ENCODE peak calls at places on chromosomes 7 and 10, in four cellular contexts. One of them, this sample, is unnamed.

GRCh38 chr7:100680589-100681271 is 7.2 kb downstream of the GNB2 start:
- DNase-seq in GM12878: no peak
- DNase-seq in HL-60: no peak
- DNase-seq in K562: no peak
- DNase-seq in this sample: peak; percentile 19

GRCh38 chr10:89425000-89425399 is 10.6 kb downstream of the IFIT5 start:
- DNase-seq in GM12878: no peak
- DNase-seq in HL-60: no peak
- DNase-seq in K562: no peak
- DNase-seq in this sample: no peak

GRCh38 chr7:5549096-5549896 is 125.7 kb upstream of the TNRC18 start:
- DNase-seq in GM12878: no peak
- DNase-seq in HL-60: no peak
- DNase-seq in K562: peak; percentile 79
- DNase-seq in this sample: no peak

GRCh38 chr10:71396714-71397339 is at the start of gene CDH23:
- DNase-seq in GM12878: no peak
- DNase-seq in HL-60: no peak
- DNase-seq in K562: peak; percentile 48
- DNase-seq in this sample: peak; percentile 46

GRCh38 chr10:59580257-59580863 is 129.3 kb downstream of the SLC16A9 start:
- DNase-seq in GM12878: no peak
- DNase-seq in HL-60: no peak
- DNase-seq in K562: no peak
- DNase-seq in this sample: no peak

GRCh38 chr7:98194186-98194585 is 17.1 kb upstream of the BHLHA15 start:
- DNase-seq in GM12878: no peak
- DNase-seq in HL-60: no peak
- DNase-seq in K562: no peak
- DNase-seq in this sample: no peak

GRCh38 chr10:120735773-120736371 is 115.3 kb upstream of the WDR11 start:
- DNase-seq in GM12878: peak; percentile 7
- DNase-seq in HL-60: no peak
- DNase-seq in K562: peak; percentile 3
- DNase-seq in this sample: peak; percentile 7

GRCh38 chr10:101367569-101368453 is 13.8 kb downstream of the BTRC start:
- DNase-seq in GM12878: no peak
- DNase-seq in HL-60: no peak
- DNase-seq in K562: peak; percentile 28
- DNase-seq in this sample: no peak

GRCh38 chr10:86372119-86372784 is 5.7 kb upstream of the GRID1 start:
- DNase-seq in GM12878: no peak
- DNase-seq in HL-60: no peak
- DNase-seq in K562: no peak
- DNase-seq in this sample: no peak

GRCh38 chr10:52997007-52997406 is 224.4 kb upstream of the MBL2 start:
- DNase-seq in GM12878: no peak
- DNase-seq in HL-60: no peak
- DNase-seq in K562: no peak
- DNase-seq in this sample: no peak

GRCh38 chr10:122688293-122688989 is 11.2 kb downstream of the C10orf120 start:
- DNase-seq in GM12878: no peak
- DNase-seq in HL-60: no peak
- DNase-seq in K562: no peak
- DNase-seq in this sample: no peak

GRCh38 chr7:23471090-23471859 is 984 bp upstream of the IGF2BP3 start:
- DNase-seq in GM12878: no peak
- DNase-seq in HL-60: peak; percentile 81
- DNase-seq in K562: peak; percentile 87
- DNase-seq in this sample: peak; percentile 60

GRCh38 chr7:127252736-127253288 is at the start of gene GRM8:
- DNase-seq in GM12878: no peak
- DNase-seq in HL-60: no peak
- DNase-seq in K562: peak; percentile 66
- DNase-seq in this sample: peak; percentile 21

GRCh38 chr10:61752111-61753011 is 89.6 kb downstream of the CABCOCO1 start:
- DNase-seq in GM12878: no peak
- DNase-seq in HL-60: no peak
- DNase-seq in K562: no peak
- DNase-seq in this sample: no peak

GRCh38 chr10:78247821-78248220 is 214.2 kb downstream of the RPS24 start:
- DNase-seq in GM12878: no peak
- DNase-seq in HL-60: no peak
- DNase-seq in K562: no peak
- DNase-seq in this sample: no peak

GRCh38 chr10:113788604-113789083 is 37.2 kb downstream of the PLEKHS1 start:
- DNase-seq in GM12878: peak; percentile 62
- DNase-seq in HL-60: peak; percentile 15
- DNase-seq in K562: peak; percentile 9
- DNase-seq in this sample: no peak

GRCh38 chr7:926061-927030 is 28.1 kb downstream of the ADAP1 start:
- DNase-seq in GM12878: no peak
- DNase-seq in HL-60: no peak
- DNase-seq in K562: no peak
- DNase-seq in this sample: no peak

DNA sequence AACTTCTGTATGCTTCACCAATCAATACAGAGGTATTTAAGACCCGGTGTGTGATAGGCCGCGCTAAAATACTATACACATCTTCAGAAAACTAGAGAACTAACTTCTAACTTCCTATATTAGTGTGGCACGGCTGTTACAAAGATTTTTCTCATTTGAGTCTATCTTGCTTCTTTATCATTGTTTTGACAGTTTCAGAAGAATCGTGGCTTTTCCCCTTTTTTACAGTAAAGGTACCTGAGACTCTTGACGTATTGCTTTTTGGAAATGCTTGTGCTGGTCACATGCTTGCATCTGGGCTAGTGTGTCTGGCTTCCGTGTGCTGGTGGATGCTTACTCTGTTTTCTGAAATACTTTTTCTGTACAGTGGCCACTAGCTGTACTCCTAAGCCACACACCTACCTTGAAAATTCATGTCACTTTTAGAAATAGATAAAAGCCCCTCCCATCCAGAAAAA is 12.7 kb downstream of the IKZF1 start:
- DNase-seq in GM12878: no peak
- DNase-seq in HL-60: no peak
- DNase-seq in K562: no peak
- DNase-seq in this sample: peak; percentile 26
- TF ChIP-seq SPI1 in GM12878: no peak
- TF ChIP-seq SPI1 in HL-60: no peak
- TF ChIP-seq SPI1 in K562: no peak
- TF ChIP-seq SPI1 in this sample: no peak

GRCh38 chr10:125106586-125106985 is 53.8 kb downstream of the CTBP2 start:
- DNase-seq in GM12878: no peak
- DNase-seq in HL-60: no peak
- DNase-seq in K562: no peak
- DNase-seq in this sample: no peak

GRCh38 chr10:125105155-125105554 is 55.2 kb downstream of the CTBP2 start:
- DNase-seq in GM12878: no peak
- DNase-seq in HL-60: no peak
- DNase-seq in K562: no peak
- DNase-seq in this sample: no peak

GRCh38 chr10:125104559-125104958 is 55.8 kb downstream of the CTBP2 start:
- DNase-seq in GM12878: no peak
- DNase-seq in HL-60: peak; percentile 18
- DNase-seq in K562: no peak
- DNase-seq in this sample: no peak

GRCh38 chr10:125107166-125107949 is 53.0 kb downstream of the CTBP2 start:
- DNase-seq in GM12878: no peak
- DNase-seq in HL-60: no peak
- DNase-seq in K562: no peak
- DNase-seq in this sample: no peak

DNA sequence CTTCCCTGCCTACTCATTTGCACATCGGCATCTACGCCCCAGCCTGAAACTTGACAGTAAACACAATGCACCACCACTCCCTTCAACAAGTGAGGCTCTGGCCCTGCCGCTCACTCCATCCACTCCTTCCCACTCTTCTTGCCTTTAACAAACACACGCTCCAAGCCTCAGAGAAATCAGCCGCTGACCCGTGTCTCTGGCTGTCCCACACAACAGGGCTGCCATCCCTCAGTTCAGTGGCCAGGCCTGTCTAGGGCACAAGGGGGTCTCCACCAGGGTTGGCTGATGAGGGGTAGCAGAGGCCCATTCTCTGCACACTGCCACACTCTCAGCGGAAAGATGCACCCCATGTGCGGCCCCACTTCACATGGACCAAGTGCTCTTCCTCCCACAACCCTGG is 54.5 kb downstream of the CTBP2 start:
- DNase-seq in GM12878: no peak
- DNase-seq in HL-60: no peak
- DNase-seq in K562: no peak
- DNase-seq in this sample: no peak
- TF ChIP-seq SPI1 in GM12878: no peak
- TF ChIP-seq SPI1 in HL-60: no peak
- TF ChIP-seq SPI1 in K562: no peak
- TF ChIP-seq SPI1 in this sample: no peak

GRCh38 chr10:8310930-8311329 is 256.4 kb downstream of the GATA3 start:
- DNase-seq in GM12878: no peak
- DNase-seq in HL-60: no peak
- DNase-seq in K562: no peak
- DNase-seq in this sample: no peak

GRCh38 chr10:8311526-8312070 is 257.1 kb downstream of the GATA3 start:
- DNase-seq in GM12878: no peak
- DNase-seq in HL-60: no peak
- DNase-seq in K562: no peak
- DNase-seq in this sample: no peak

GRCh38 chr10:8314486-8314885 is 260.0 kb downstream of the GATA3 start:
- DNase-seq in GM12878: no peak
- DNase-seq in HL-60: no peak
- DNase-seq in K562: peak; percentile 10
- DNase-seq in this sample: no peak

GRCh38 chr10:8312079-8312478 is 257.6 kb downstream of the GATA3 start:
- DNase-seq in GM12878: no peak
- DNase-seq in HL-60: no peak
- DNase-seq in K562: no peak
- DNase-seq in this sample: no peak

DNA sequence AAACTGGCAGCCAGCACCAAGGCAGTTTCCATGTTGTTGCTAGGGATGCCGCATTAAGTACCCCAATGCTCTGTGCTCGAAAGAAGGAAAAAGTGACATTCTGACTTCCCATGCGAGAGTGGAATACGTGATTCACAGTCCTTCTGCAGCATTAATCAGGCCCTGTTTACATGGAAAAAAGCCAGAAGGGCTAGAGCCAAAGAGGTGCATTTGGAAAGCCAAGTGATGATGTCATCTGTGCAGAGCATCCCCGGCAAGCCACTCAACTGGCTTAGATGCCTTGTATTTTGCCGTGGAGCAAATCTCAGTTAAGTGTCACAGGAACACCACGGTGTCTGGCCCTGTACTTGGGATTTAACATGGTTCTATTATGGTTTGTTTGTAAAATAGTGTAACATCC is 258.4 kb downstream of the GATA3 start:
- DNase-seq in GM12878: no peak
- DNase-seq in HL-60: no peak
- DNase-seq in K562: no peak
- DNase-seq in this sample: no peak
- TF ChIP-seq SPI1 in GM12878: no peak
- TF ChIP-seq SPI1 in HL-60: no peak
- TF ChIP-seq SPI1 in K562: no peak
- TF ChIP-seq SPI1 in this sample: no peak

DNA sequence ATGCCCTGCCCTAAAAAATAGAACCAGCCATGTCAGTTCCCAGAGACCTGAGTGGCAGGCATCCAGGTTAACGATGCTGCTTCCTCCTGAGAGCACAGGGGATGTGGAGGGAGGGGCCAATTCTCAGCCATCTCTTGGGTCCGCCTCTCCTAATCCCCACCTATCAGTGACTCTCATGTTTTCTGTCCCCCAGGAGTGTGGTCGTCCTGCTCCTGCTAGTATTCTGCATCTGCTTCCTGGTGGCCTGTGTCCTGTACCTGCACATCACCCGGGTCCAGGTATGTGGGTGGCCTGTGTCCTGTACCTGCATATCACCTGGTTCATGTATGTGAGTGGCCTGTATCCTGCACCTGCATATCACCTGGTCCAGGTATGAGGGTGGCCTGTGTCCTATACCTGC is 105.3 kb downstream of the ADCY1 start:
- DNase-seq in GM12878: no peak
- DNase-seq in HL-60: no peak
- DNase-seq in K562: no peak
- DNase-seq in this sample: no peak
- TF ChIP-seq SPI1 in GM12878: no peak
- TF ChIP-seq SPI1 in HL-60: no peak
- TF ChIP-seq SPI1 in K562: no peak
- TF ChIP-seq SPI1 in this sample: no peak

GRCh38 chr10:97648557-97649404 is 8.3 kb downstream of the PI4K2A start:
- DNase-seq in GM12878: peak; percentile 47
- DNase-seq in HL-60: peak; percentile 39
- DNase-seq in K562: peak; percentile 68
- DNase-seq in this sample: peak; percentile 39

GRCh38 chr10:97643586-97643985 is 3.1 kb downstream of the PI4K2A start:
- DNase-seq in GM12878: no peak
- DNase-seq in HL-60: no peak
- DNase-seq in K562: no peak
- DNase-seq in this sample: no peak

GRCh38 chr10:97640868-97641811 is 669 bp downstream of the PI4K2A start:
- DNase-seq in GM12878: no peak
- DNase-seq in HL-60: no peak
- DNase-seq in K562: peak; percentile 20
- DNase-seq in this sample: peak; percentile 35

GRCh38 chr10:97647556-97647955 is 7.1 kb downstream of the PI4K2A start:
- DNase-seq in GM12878: no peak
- DNase-seq in HL-60: no peak
- DNase-seq in K562: no peak
- DNase-seq in this sample: no peak

GRCh38 chr10:97644961-97645360 is 4.5 kb downstream of the PI4K2A start:
- DNase-seq in GM12878: no peak
- DNase-seq in HL-60: no peak
- DNase-seq in K562: no peak
- DNase-seq in this sample: no peak
- TF ChIP-seq SPI1 in GM12878: no peak
- TF ChIP-seq SPI1 in HL-60: no peak
- TF ChIP-seq SPI1 in K562: no peak
- TF ChIP-seq SPI1 in this sample: no peak

DNA sequence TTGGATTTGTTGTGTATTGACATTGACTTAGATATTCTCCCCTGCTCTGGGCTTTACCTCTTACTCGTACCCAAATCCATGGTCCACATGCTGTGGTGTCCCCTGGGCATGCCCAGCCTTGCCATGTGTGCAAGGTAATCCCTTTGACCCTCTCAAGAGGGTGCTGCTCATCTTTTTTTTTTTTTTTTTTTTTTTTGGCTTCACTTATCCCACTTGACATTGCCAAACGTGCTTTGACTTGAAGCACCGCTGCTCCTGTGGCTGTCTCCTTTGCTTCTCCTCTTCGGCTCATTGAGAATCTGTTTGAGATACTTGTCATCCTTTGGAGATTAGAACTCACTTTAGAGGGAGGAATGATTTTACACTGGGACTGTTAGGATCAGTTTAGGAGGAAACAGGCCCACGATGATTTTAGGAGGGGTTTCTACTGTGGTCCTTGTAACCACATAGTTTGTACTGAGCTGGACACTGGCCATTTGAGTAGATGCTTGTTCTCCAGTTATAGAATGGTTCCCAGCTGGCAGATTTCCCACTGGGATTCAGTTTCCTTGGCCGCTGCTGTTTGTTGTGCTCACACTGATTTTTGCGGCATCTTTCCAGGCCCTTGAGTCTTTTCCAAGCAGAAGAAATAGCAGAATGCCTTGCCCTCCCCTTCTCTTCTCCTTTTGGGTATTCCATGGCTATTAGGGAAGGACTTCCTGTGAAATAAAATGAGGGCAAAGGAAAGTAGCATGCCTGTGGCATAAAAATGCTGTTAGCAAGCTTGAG is 184.8 kb downstream of the AUTS2 start:
- DNase-seq in GM12878: no peak
- DNase-seq in HL-60: no peak
- DNase-seq in K562: no peak
- DNase-seq in this sample: no peak
- TF ChIP-seq SPI1 in GM12878: no peak
- TF ChIP-seq SPI1 in HL-60: no peak
- TF ChIP-seq SPI1 in K562: no peak
- TF ChIP-seq SPI1 in this sample: no peak